ENCODE peak calls at places on chromosomes 12 and 14, in eight cellular contexts. D is suprapubic skin; P is WTC11; B is cardiac fibroblast; V is stimulated activated CD4-positive, alpha-beta T cell treated with anti-CD3 and anti-CD28 coated beads, Interleukin-12 subunit alpha, Interleukin-12 subunit beta, amount 100 ng/mL, for 24 hours; G is Ammon's horn; X is pons; I is body of pancreas. H is an unnamed sample.

GRCh38 chr14:88856786-88857366 is 32.4 kb downstream of the TTC8 start:
- DNase-seq in D (no peak), P (no peak), B (no peak), V (no peak), G (no peak), X (no peak), I (no peak), H (no peak)

GRCh38 chr12:108826807-108827721 is 30.3 kb downstream of the SSH1 start:
- DNase-seq in D (no peak), P (no peak), B (no peak), V (no peak), G (no peak), X (peak), I (no peak), H (no peak)

GRCh38 chr12:60421741-60422140 is 825.9 kb downstream of the SLC16A7 start:
- DNase-seq in D (no peak), P (no peak), B (peak), V (no peak), G (no peak), X (no peak), I (no peak), H (no peak)

GRCh38 chr14:99189201-99189801 is 82.7 kb downstream of the BCL11B start:
- DNase-seq in D (no peak), P (no peak), B (no peak), V (no peak), G (no peak), X (no peak), I (no peak), H (no peak)

GRCh38 chr12:118136559-118137003 is 657 bp downstream of the PEBP1 start:
- DNase-seq in D (peak), P (peak), B (peak), V (no peak), G (no peak), X (peak), I (peak), H (peak)

GRCh38 chr14:66476964-66477363 is 9.2 kb upstream of the CCDC196 start:
- DNase-seq in D (no peak), P (no peak), B (peak), V (no peak), G (no peak), X (no peak), I (peak), H (no peak)

GRCh38 chr12:52390739-52391617 is 5.5 kb upstream of the KRT84 start:
- DNase-seq in D (no peak), P (peak), B (peak), V (no peak), G (peak), X (no peak), I (no peak), H (no peak)

GRCh38 chr14:39374846-39375245 is 57.4 kb downstream of the FBXO33 start:
- DNase-seq in D (no peak), P (no peak), B (peak), V (no peak), G (no peak), X (no peak), I (no peak), H (no peak)

GRCh38 chr12:76804435-76804976 is 40.6 kb downstream of the ZDHHC17 start:
- DNase-seq in D (no peak), P (no peak), B (no peak), V (no peak), G (no peak), X (no peak), I (no peak), H (no peak)

GRCh38 chr14:104688755-104689619 is at the start of gene INF2:
- DNase-seq in D (no peak), P (peak), B (peak), V (peak), G (peak), X (peak), I (peak), H (peak)

GRCh38 chr14:101504096-101504948 is 57.0 kb upstream of the DIO3 start:
- DNase-seq in D (peak), P (peak), B (no peak), V (no peak), G (no peak), X (no peak), I (no peak), H (peak)

GRCh38 chr12:72282721-72283120 is 10.6 kb downstream of the TRHDE start:
- DNase-seq in D (no peak), P (no peak), B (peak), V (no peak), G (peak), X (peak), I (no peak), H (no peak)

GRCh38 chr14:75059642-75060041 is 4.2 kb downstream of the ACYP1 start:
- DNase-seq in D (no peak), P (no peak), B (no peak), V (no peak), G (no peak), X (no peak), I (no peak), H (no peak)

GRCh38 chr14:95319312-95320075 is at the start of gene CLMN:
- DNase-seq in D (peak), P (peak), B (peak), V (no peak), G (peak), X (no peak), I (peak), H (peak)

GRCh38 chr12:80443974-80444666 is at the start of gene PTPRQ:
- DNase-seq in D (no peak), P (no peak), B (peak), V (no peak), G (no peak), X (no peak), I (no peak), H (no peak)

GRCh38 chr12:121933522-121934317 is 15.3 kb downstream of the CFAP251 start:
- DNase-seq in D (peak), P (peak), B (peak), V (no peak), G (no peak), X (no peak), I (no peak), H (no peak)

GRCh38 chr12:89216141-89216952 is 136.0 kb downstream of the DUSP6 start:
- DNase-seq in D (no peak), P (no peak), B (no peak), V (no peak), G (no peak), X (no peak), I (no peak), H (no peak)

GRCh38 chr12:94242871-94243270 is 94.5 kb downstream of the PLXNC1 start:
- DNase-seq in D (no peak), P (no peak), B (no peak), V (no peak), G (peak), X (no peak), I (no peak), H (no peak)

GRCh38 chr12:68863109-68863770 is 55.3 kb downstream of the MDM2 start:
- DNase-seq in D (no peak), P (no peak), B (no peak), V (no peak), G (no peak), X (no peak), I (no peak), H (no peak)

H was measured in stomach.